ENCODE peak calls at places on chromosomes 5 and 9, in four cellular contexts. N is brain microvascular endothelial cell, K is GM23248, L is PC-3. E is an unnamed sample.
A peak's percentile ranks its signal among the peaks of the same experiment; 100 is the strongest.

GRCh38 chr9:83007521-83008300 is 55.2 kb downstream of the RASEF start:
- DNase-seq in N (no peak), K (no peak), L (no peak), E (no peak)

GRCh38 chr5:180127682-180128670 is 56.4 kb upstream of the RNF130 start:
- DNase-seq in N (no peak), K (no peak), L (no peak), E (no peak)

GRCh38 chr5:131628990-131629389 is 6.0 kb downstream of the RAPGEF6 start:
- DNase-seq in N (peak; percentile 71), K (peak; percentile 68), L (peak; percentile 55), E (no peak)

GRCh38 chr5:109987970-109988369 is 298.2 kb downstream of the MAN2A1 start:
- DNase-seq in N (no peak), K (no peak), L (peak; percentile 27), E (no peak)

GRCh38 chr9:117104972-117105495 is 309.8 kb downstream of the ASTN2 start:
- DNase-seq in N (no peak), K (no peak), L (no peak), E (no peak)

GRCh38 chr9:111078391-111079038 is 40.2 kb upstream of the LPAR1 start:
- DNase-seq in N (no peak), K (peak; percentile 12), L (no peak), E (no peak)

GRCh38 chr5:142981886-142982820 is 212.0 kb downstream of the ARHGAP26 start:
- DNase-seq in N (peak; percentile 69), K (peak; percentile 84), L (peak; percentile 81), E (peak; percentile 76)

GRCh38 chr5:67842806-67843205 is 372.8 kb upstream of the PIK3R1 start:
- DNase-seq in N (peak; percentile 11), K (peak; percentile 4), L (no peak), E (no peak)

GRCh38 chr5:174239718-174240117 is 194.2 kb downstream of the NSG2 start:
- DNase-seq in N (no peak), K (peak; percentile 23), L (peak; percentile 7), E (no peak)

GRCh38 chr5:2112128-2112808 is 229.5 kb upstream of the IRX4 start:
- DNase-seq in N (no peak), K (no peak), L (no peak), E (no peak)

GRCh38 chr9:35599763-35600604 is 5.1 kb upstream of the TESK1 start:
- DNase-seq in N (no peak), K (peak; percentile 16), L (no peak), E (no peak)

GRCh38 chr5:33641722-33642505 is 201.1 kb downstream of the TARS1 start:
- DNase-seq in N (peak; percentile 86), K (peak; percentile 48), L (peak; percentile 63), E (peak; percentile 68)

GRCh38 chr5:94870496-94871214 is 252.2 kb downstream of the SLF1 start:
- DNase-seq in N (no peak), K (no peak), L (no peak), E (no peak)

GRCh38 chr9:115025721-115026120 is 92.2 kb downstream of the TNC start:
- DNase-seq in N (no peak), K (no peak), L (no peak), E (no peak)

GRCh38 chr5:68012429-68012828 is 203.1 kb upstream of the PIK3R1 start:
- DNase-seq in N (no peak), K (peak; percentile 68), L (no peak), E (no peak)

GRCh38 chr9:134066923-134067851 is 639 bp downstream of the BRD3 start:
- DNase-seq in N (no peak), K (peak; percentile 60), L (no peak), E (no peak)

GRCh38 chr5:172758077-172758835 is 12.7 kb downstream of the DUSP1 start:
- DNase-seq in N (peak; percentile 97), K (peak; percentile 95), L (peak; percentile 73), E (no peak)

GRCh38 chr5:150377964-150378694 is 20.6 kb downstream of the TCOF1 start:
- DNase-seq in N (peak; percentile 75), K (peak; percentile 94), L (no peak), E (no peak)

GRCh38 chr5:178238711-178239592 is 6.3 kb upstream of the PHYKPL start:
- DNase-seq in N (no peak), K (no peak), L (no peak), E (no peak)
- H3K27ac ChIP-seq in N (no peak overlapping the region), K (no peak overlapping the region), L (no peak overlapping the region), E (no peak overlapping the region)

GRCh38 chr9:5628530-5629311 is at the start of gene RIC1:
- DNase-seq in N (peak; percentile 88), K (peak; percentile 98), L (peak; percentile 85), E (peak; percentile 78)

GRCh38 chr9:5625916-5626315 is 3.0 kb upstream of the RIC1 start:
- DNase-seq in N (no peak), K (no peak), L (no peak), E (no peak)

GRCh38 chr9:5628183-5628529 is 751 bp upstream of the RIC1 start:
- DNase-seq in N (no peak), K (no peak), L (peak; percentile 34), E (no peak)

GRCh38 chr9:5624655-5625054 is 4.3 kb upstream of the RIC1 start:
- DNase-seq in N (no peak), K (no peak), L (no peak), E (no peak)

GRCh38 chr9:5626727-5627634 is 1.9 kb upstream of the RIC1 start:
- DNase-seq in N (peak; percentile 38), K (peak; percentile 87), L (peak; percentile 36), E (no peak)
- H3K27ac ChIP-seq in N (peak overlapping the region; percentile 55), K (peak overlapping the region; percentile 81), L (no peak overlapping the region), E (peak overlapping the region; percentile 84)

DNA sequence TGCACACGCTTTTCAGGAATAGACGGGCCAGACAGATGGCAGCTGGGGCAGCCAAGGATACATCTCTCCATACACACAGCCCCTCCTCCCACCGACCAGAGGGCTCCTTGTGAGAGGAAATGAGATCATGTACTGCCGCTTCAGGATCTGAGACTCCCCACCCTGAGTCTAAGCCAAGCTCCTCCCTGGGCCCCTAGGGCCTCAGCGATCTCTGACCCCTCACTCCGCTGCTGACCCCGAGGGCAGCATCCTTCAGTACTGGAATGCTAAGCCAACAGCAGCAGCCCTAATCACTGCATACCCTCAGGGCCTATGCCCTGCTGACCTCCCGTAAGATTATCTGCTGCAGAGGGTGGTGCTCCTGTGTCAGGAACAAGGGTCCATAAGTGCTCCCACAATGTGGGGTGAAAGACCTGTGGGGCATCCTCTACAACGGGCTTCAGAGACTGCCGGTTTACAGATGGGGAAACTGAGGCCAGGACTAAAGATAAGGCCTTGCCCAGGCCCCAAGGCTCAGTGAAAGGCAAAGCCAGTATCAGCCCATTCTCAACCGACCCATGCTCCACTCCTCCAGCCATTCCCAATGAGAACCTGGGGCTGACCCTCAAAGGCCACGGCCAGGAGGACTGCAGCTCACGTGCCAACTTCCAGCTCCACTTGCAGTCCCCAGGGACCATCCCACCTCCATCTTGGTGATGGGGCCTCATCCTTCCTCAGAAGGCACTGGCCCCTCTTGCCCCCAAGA is 37.5 kb downstream of the BICD2 start:
- DNase-seq in N (peak; percentile 53), K (no peak), L (no peak), E (no peak)
- H3K27ac ChIP-seq in N (no peak overlapping the region), K (no peak overlapping the region), L (no peak overlapping the region), E (no peak overlapping the region)

GRCh38 chr9:124008307-124008854 is 3.2 kb upstream of the LHX2 start:
- DNase-seq in N (no peak), K (no peak), L (peak; percentile 28), E (no peak)
- H3K27ac ChIP-seq in N (no peak overlapping the region), K (no peak overlapping the region), L (no peak overlapping the region), E (no peak overlapping the region)

GRCh38 chr9:93681316-93682154 is 105.2 kb downstream of the PHF2 start:
- DNase-seq in N (no peak), K (no peak), L (no peak), E (no peak)
- H3K27ac ChIP-seq in N (no peak overlapping the region), K (no peak overlapping the region), L (no peak overlapping the region), E (no peak overlapping the region)

GRCh38 chr5:91373600-91373999 is 9.5 kb downstream of the ARRDC3 start:
- DNase-seq in N (no peak), K (no peak), L (no peak), E (no peak)
- H3K27ac ChIP-seq in N (no peak overlapping the region), K (no peak overlapping the region), L (no peak overlapping the region), E (no peak overlapping the region)

DNA sequence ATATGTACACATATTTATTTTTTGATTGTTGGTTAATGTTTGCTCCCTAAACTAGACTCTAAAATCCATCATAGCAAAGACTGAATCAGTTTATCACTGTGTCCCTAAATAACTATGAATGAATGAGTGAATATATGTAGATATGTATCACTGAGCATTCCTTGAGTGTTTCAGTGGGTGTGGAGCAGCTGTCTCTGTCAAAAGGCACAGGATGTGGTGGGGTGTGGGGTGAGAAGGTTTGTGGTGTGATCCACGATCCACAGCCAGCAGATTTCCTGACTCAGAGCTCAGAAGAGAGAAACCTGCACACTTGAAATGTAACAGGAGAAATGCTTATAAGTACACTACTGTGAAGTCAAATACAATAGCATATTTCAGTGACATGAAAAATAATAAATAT is 287.2 kb downstream of the GAS1 start:
- DNase-seq in N (peak; percentile 80), K (peak; percentile 90), L (no peak), E (peak; percentile 24)
- H3K27ac ChIP-seq in N (no peak overlapping the region), K (peak overlapping the region; percentile 39), L (no peak overlapping the region), E (peak overlapping the region; percentile 11)

GRCh38 chr5:32233220-32233695 is 59.1 kb upstream of the GOLPH3 start:
- DNase-seq in N (no peak), K (no peak), L (no peak), E (no peak)
- H3K27ac ChIP-seq in N (no peak overlapping the region), K (no peak overlapping the region), L (no peak overlapping the region), E (peak overlapping the region; percentile 31)

GRCh38 chr5:57493034-57493433 is 10.4 kb upstream of the ACTBL2 start:
- DNase-seq in N (no peak), K (no peak), L (peak; percentile 48), E (no peak)

GRCh38 chr5:57495688-57496087 is 13.1 kb upstream of the ACTBL2 start:
- DNase-seq in N (no peak), K (no peak), L (no peak), E (no peak)

GRCh38 chr5:57497733-57498132 is 15.1 kb upstream of the ACTBL2 start:
- DNase-seq in N (no peak), K (no peak), L (no peak), E (no peak)

GRCh38 chr5:57494104-57495098 is 11.8 kb upstream of the ACTBL2 start:
- DNase-seq in N (peak; percentile 99), K (peak; percentile 98), L (peak; percentile 86), E (peak; percentile 92)

GRCh38 chr5:57495285-57495684 is 12.7 kb upstream of the ACTBL2 start:
- DNase-seq in N (no peak), K (no peak), L (no peak), E (no peak)
- H3K27ac ChIP-seq in N (peak overlapping the region; percentile 96), K (peak overlapping the region; percentile 52), L (peak overlapping the region; percentile 60), E (peak overlapping the region; percentile 82)

E was measured in epithelial cell of prostate.